ENCODE peak calls at places on chromosomes 13 and 19, in eight cellular contexts. P is GOT3, A is C1 segment of cervical spinal cord, H is kidney tubule cell, B is neural progenitor cell, Z is iPS DF 19.7, F is NCI-H2107, X is Panc1. N is an unnamed sample.

GRCh38 chr19:49132974-49133609 is 13.7 kb downstream of the PPFIA3 start:
- DNase-seq in H (no peak), F (no peak), B (peak), A (no peak), Z (no peak), P (no peak), X (no peak), N (peak)

GRCh38 chr19:39846678-39847486 is 703 bp upstream of the FBL start:
- DNase-seq in P (no peak), H (no peak), F (no peak), B (peak), Z (no peak), X (no peak), A (no peak), N (no peak)

GRCh38 chr19:49739933-49740332 is 23.2 kb downstream of the TSKS start:
- DNase-seq in Z (no peak), P (no peak), F (no peak), X (no peak), A (no peak), H (no peak), B (no peak), N (no peak)

GRCh38 chr13:111480976-111481375 is 160.5 kb downstream of the TEX29 start:
- DNase-seq in Z (no peak), X (no peak), F (no peak), H (no peak), P (no peak), A (no peak), B (no peak), N (no peak)

GRCh38 chr13:109381546-109382180 is 404.7 kb downstream of the IRS2 start:
- DNase-seq in Z (no peak), A (no peak), B (no peak), H (peak), P (no peak), F (no peak), X (no peak), N (no peak)

GRCh38 chr19:5588441-5588840 is 20.7 kb upstream of the TINCR start:
- DNase-seq in X (no peak), F (no peak), Z (no peak), A (no peak), H (no peak), B (no peak), P (no peak), N (no peak)

GRCh38 chr13:36766295-36766694 is 52.7 kb upstream of the RFXAP start:
- DNase-seq in B (no peak), A (no peak), F (no peak), X (no peak), H (peak), Z (no peak), P (no peak), N (no peak)

GRCh38 chr13:52459668-52460067 is 4.4 kb downstream of the CKAP2 start:
- DNase-seq in Z (no peak), X (peak), F (no peak), B (no peak), H (peak), A (no peak), P (no peak), N (no peak)

GRCh38 chr19:10812902-10813404 is 23.1 kb downstream of the TMED1 start:
- DNase-seq in A (no peak), H (peak), P (peak), Z (no peak), F (no peak), X (no peak), B (no peak), N (no peak)

GRCh38 chr19:54062643-54063042 is 1.1 kb downstream of the VSTM1 start:
- DNase-seq in B (no peak), H (no peak), F (no peak), X (no peak), A (no peak), P (no peak), Z (no peak), N (no peak)

GRCh38 chr13:45219938-45220375 is 19.1 kb upstream of the KCTD4 start:
- DNase-seq in B (no peak), Z (no peak), A (no peak), H (peak), X (peak), F (no peak), P (no peak), N (no peak)

N was measured in CD8-positive, alpha-beta T cell.